ENCODE peak calls at places on chromosomes 7 and 10, in four cellular contexts. N, Y, U and H are unnamed samples.

GRCh38 chr10:131204406-131205152 is 106.9 kb downstream of the TCERG1L start:
- DNase-seq in N (no peak), Y (no peak), U (no peak), H (no peak)

GRCh38 chr10:78316451-78316931 is 282.8 kb downstream of the RPS24 start:
- DNase-seq in N (no peak), Y (peak), U (no peak), H (no peak)

GRCh38 chr10:87866575-87866974 is 3.1 kb downstream of the PTEN start:
- DNase-seq in N (no peak), Y (no peak), U (no peak), H (no peak)

GRCh38 chr10:98045785-98046389 is 15.5 kb upstream of the CRTAC1 start:
- DNase-seq in N (peak), Y (peak), U (peak), H (no peak)

GRCh38 chr10:100847440-100847839 is 65.3 kb upstream of the SLF2 start:
- DNase-seq in N (peak), Y (peak), U (no peak), H (peak)

GRCh38 chr7:143900230-143900766 is 1.7 kb downstream of the TCAF1 start:
- DNase-seq in N (no peak), Y (peak), U (peak), H (no peak)

GRCh38 chr7:96284240-96284639 is 37.7 kb downstream of the SLC25A13 start:
- DNase-seq in N (no peak), Y (no peak), U (no peak), H (no peak)

GRCh38 chr7:13240349-13240748 is 552.9 kb downstream of the ARL4A start:
- DNase-seq in N (peak), Y (peak), U (no peak), H (no peak)

GRCh38 chr10:118845776-118846175 is 91.0 kb upstream of the CACUL1 start:
- DNase-seq in N (no peak), Y (no peak), U (no peak), H (no peak)

GRCh38 chr7:74094224-74095095 is 10.9 kb downstream of the LIMK1 start:
- DNase-seq in N (peak), Y (peak), U (peak), H (peak)

GRCh38 chr7:16178069-16178468 is 243.3 kb downstream of the CRPPA start:
- DNase-seq in N (no peak), Y (no peak), U (no peak), H (no peak)

GRCh38 chr7:84529480-84530205 is 335.1 kb upstream of the SEMA3A start:
- DNase-seq in N (peak), Y (peak), U (no peak), H (no peak)

GRCh38 chr10:92157374-92157773 is 133.5 kb downstream of the CPEB3 start:
- DNase-seq in N (no peak), Y (no peak), U (no peak), H (no peak)

GRCh38 chr7:114802628-114803027 is 119.3 kb upstream of the MDFIC start:
- DNase-seq in N (no peak), Y (no peak), U (no peak), H (no peak)

GRCh38 chr10:69732147-69732825 is 69.4 kb upstream of the COL13A1 start:
- DNase-seq in N (no peak), Y (no peak), U (peak), H (no peak)

GRCh38 chr10:125602825-125603224 is 80.1 kb downstream of the TEX36 start:
- DNase-seq in N (no peak), Y (no peak), U (no peak), H (no peak)

GRCh38 chr10:110912374-110912773 is 6.6 kb downstream of the BBIP1 start:
- DNase-seq in N (no peak), Y (peak), U (no peak), H (no peak)

GRCh38 chr10:57983226-57983870 is 284.3 kb downstream of the IPMK start:
- DNase-seq in N (no peak), Y (peak), U (no peak), H (no peak)

GRCh38 chr10:28125701-28126100 is 126.8 kb upstream of the ODAD2 start:
- DNase-seq in N (no peak), Y (peak), U (no peak), H (no peak)

GRCh38 chr7:153524070-153524601 is 528.1 kb upstream of the DPP6 start:
- DNase-seq in N (no peak), Y (no peak), U (no peak), H (no peak)

GRCh38 chr7:5406957-5407930 is 16.4 kb downstream of the TNRC18 start:
- DNase-seq in N (no peak), Y (no peak), U (no peak), H (no peak)

DNA sequence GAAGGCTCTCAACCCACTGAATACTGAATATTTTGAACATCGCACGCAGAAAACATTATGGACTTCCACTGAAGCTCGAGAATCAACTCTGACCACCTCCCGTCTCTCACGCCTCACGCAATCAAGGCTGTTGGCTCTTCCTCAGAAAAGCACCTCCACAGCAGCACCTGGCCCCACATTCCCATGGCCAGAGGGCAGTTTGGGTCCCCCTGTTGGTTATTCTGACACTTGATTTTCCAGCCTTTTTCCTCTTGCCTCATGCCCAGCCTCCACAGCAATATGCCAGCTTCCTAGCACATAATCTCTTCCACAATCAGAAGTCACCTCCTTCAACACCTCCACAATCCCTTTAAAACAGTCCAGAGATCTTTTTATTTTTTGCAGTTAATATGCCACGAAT is 55.9 kb downstream of the SVOPL start:
- DNase-seq in N (peak), Y (no peak), U (no peak), H (no peak)
- TF ChIP-seq CTCF in N (no peak), Y (no peak), U (no peak), H (no peak)

GRCh38 chr7:85806321-85806720 is 619.5 kb upstream of the SEMA3D start:
- DNase-seq in N (peak), Y (no peak), U (no peak), H (no peak)
- TF ChIP-seq CTCF in N (no peak), Y (no peak), U (no peak), H (no peak)

GRCh38 chr10:49162761-49163160 is 25.4 kb downstream of the TMEM273 start:
- DNase-seq in N (no peak), Y (no peak), U (no peak), H (no peak)

GRCh38 chr10:49163741-49164140 is 24.4 kb downstream of the TMEM273 start:
- DNase-seq in N (no peak), Y (peak), U (no peak), H (no peak)

GRCh38 chr10:49165940-49166803 is 22.0 kb downstream of the TMEM273 start:
- DNase-seq in N (no peak), Y (no peak), U (no peak), H (no peak)

GRCh38 chr10:49165259-49165658 is 22.9 kb downstream of the TMEM273 start:
- DNase-seq in N (no peak), Y (no peak), U (no peak), H (no peak)

DNA sequence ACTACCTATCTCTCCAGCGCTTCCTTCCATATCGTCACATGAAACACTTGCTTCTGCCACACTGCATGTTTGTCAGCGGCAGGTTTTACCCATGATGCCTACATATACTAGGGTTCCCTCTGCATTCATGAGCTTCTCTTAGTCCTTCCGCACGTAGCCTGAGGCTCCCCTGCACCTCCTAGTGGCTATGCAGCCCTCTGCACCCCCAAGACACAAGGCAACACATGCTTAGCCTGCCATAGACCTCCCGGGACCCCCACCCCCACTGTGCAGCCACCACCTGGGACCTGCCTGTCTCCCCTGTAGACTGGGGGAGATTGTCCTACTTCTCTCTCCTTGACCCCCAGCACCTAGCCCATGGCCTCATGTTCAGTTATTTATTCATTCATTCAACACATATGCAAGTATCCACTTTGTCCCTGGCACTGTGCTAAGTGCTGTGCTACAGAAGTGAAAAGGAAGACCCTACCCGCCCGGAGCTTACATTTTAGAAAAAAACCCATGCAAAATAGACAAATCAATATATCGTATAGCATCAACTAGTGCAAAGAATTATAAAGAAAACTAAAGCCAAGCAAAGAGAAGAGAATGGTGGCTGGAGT is 23.5 kb downstream of the TMEM273 start:
- DNase-seq in N (peak), Y (peak), U (no peak), H (peak)
- TF ChIP-seq CTCF in N (peak), Y (peak), U (peak), H (peak)

DNA sequence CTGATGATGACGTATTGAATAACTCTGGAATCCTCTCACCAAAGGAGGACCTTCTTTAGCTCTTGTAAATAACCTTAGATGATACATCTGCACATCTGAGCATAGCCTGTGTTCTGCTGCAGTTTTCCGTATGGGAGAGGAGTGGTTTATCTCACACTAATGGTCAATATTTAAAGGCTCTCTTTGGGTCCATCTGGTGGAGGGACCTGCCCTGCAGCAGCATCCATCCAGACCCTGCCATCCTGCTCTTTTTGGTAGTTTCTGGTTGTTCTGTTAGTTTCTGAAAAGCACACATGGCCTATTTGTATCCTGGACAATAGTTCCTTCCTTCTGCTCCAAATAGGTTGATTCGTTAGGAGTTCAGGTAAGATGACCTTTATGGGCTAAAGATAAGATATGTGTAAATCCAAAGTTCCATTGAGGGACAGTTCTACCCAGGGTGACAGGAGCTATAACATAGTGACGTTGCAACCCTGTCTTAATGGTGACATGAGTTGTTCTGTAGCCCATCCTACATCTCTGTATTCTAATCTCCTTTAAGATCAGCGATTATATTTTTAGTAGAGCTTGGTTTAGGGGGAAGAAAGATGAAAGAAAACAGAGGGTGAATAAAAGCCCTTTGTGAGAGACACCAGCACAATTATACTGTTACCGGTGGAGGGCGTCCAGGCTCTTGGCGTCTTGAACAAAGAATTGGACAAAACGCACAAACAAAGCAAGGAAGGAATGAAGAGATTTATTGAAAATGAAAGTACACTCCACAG is 60.0 kb upstream of the KLF14 start:
- DNase-seq in N (peak), Y (peak), U (no peak), H (no peak)
- TF ChIP-seq CTCF in N (no peak), Y (peak), U (no peak), H (no peak)